ENCODE peak calls at places on chromosomes 6 and 20, in nine cellular contexts. Y, B, N, A, E, R, O, L and Q are unnamed samples.

GRCh38 chr20:51541189-51542032 is 1.1 kb downstream of the NFATC2 start:
- DNase-seq in Y (no peak), B (peak), N (peak), A (peak), E (no peak), R (peak), O (no peak), L (no peak), Q (peak)

GRCh38 chr6:107490568-107491058 is 696 bp downstream of the SOBP start:
- DNase-seq in Y (no peak), B (no peak), N (no peak), A (peak), E (no peak), R (no peak), O (no peak), L (no peak), Q (peak)

GRCh38 chr6:170114187-170114945 is 176.5 kb downstream of the DLL1 start:
- DNase-seq in Y (no peak), B (no peak), N (no peak), A (no peak), E (no peak), R (peak), O (no peak), L (no peak), Q (no peak)

GRCh38 chr6:136014454-136015421 is 163.2 kb downstream of the PDE7B start:
- DNase-seq in Y (no peak), B (no peak), N (no peak), A (no peak), E (peak), R (no peak), O (peak), L (no peak), Q (no peak)

GRCh38 chr6:119830494-119831295 is 481.1 kb upstream of the MAN1A1 start:
- DNase-seq in Y (no peak), B (peak), N (no peak), A (no peak), E (peak), R (no peak), O (no peak), L (no peak), Q (no peak)

GRCh38 chr6:57283096-57283495 is 34.3 kb upstream of the PRIM2 start:
- DNase-seq in Y (no peak), B (no peak), N (no peak), A (no peak), E (no peak), R (no peak), O (no peak), L (no peak), Q (no peak)

GRCh38 chr20:17872434-17872833 is 96.2 kb downstream of the SNX5 start:
- DNase-seq in Y (no peak), B (no peak), N (no peak), A (no peak), E (no peak), R (peak), O (no peak), L (no peak), Q (peak)

GRCh38 chr6:5094327-5094726 is 9.2 kb downstream of the PPP1R3G start:
- DNase-seq in Y (no peak), B (peak), N (no peak), A (no peak), E (peak), R (no peak), O (peak), L (no peak), Q (no peak)

GRCh38 chr20:31979713-31980426 is 11.9 kb downstream of the XKR7 start:
- DNase-seq in Y (no peak), B (no peak), N (no peak), A (no peak), E (peak), R (no peak), O (no peak), L (no peak), Q (no peak)

GRCh38 chr20:62476074-62476838 is 461 bp upstream of the GATA5 start:
- DNase-seq in Y (no peak), B (no peak), N (peak), A (peak), E (no peak), R (no peak), O (no peak), L (no peak), Q (no peak)

GRCh38 chr20:25057234-25058050 is 497 bp downstream of the ACSS1 start:
- DNase-seq in Y (no peak), B (no peak), N (peak), A (peak), E (peak), R (peak), O (no peak), L (no peak), Q (peak)

GRCh38 chr6:151661928-151662327 is 145.6 kb upstream of the ESR1 start:
- DNase-seq in Y (peak), B (no peak), N (peak), A (peak), E (peak), R (no peak), O (no peak), L (no peak), Q (no peak)
- TF ChIP-seq CTCF in Y (peak), B (no peak), N (peak), A (no peak), E (peak), R (no peak), O (peak), L (peak), Q (no peak)

DNA sequence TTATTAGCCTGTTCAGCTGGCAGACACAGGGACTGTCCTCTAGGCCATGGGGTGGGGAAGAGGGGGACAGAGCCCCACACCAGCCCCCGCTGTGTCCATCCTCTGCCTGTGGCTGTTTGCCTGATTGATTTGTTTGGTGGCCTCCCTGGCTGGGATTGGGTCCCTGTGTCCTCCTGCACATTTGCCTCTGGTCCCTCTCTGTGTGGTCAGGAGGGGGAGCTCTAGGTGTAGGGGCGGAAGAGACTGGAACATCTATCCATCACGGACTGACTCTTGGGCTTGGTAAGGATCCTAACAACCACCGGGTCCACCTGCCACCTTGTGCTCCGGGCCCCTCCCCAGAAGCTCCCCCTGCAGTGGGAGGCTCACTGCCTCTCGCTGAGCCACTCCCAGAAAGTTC is 38.4 kb upstream of the CCDC167 start:
- DNase-seq in Y (peak), B (no peak), N (no peak), A (peak), E (peak), R (no peak), O (no peak), L (no peak), Q (no peak)
- TF ChIP-seq CTCF in Y (peak), B (no peak), N (no peak), A (no peak), E (peak), R (no peak), O (peak), L (peak), Q (no peak)

GRCh38 chr6:115365783-115366182 is 694.9 kb downstream of the FRK start:
- DNase-seq in Y (no peak), B (no peak), N (no peak), A (no peak), E (no peak), R (no peak), O (no peak), L (no peak), Q (no peak)

DNA sequence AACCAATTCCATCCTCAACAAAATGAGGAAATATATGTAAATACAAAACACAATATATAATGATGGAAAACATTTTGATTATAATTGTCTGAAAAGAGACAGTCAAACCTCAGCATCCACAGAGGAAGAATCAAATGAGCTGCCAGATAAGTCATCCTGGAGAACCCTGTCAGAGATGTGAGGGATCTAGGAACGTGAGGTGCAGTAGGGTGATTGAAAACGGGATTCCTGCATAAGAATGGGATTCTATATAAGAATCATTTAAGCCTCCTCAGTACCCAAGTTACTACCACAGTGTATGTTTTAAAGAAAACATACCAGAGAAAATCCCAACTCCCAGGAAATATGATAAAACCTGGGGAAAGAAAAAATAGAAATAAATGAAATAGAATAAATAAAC is 690.5 kb downstream of the FRK start:
- DNase-seq in Y (no peak), B (no peak), N (no peak), A (no peak), E (no peak), R (no peak), O (no peak), L (no peak), Q (no peak)
- TF ChIP-seq CTCF in Y (no peak), B (no peak), N (no peak), A (no peak), E (no peak), R (no peak), O (no peak), L (no peak), Q (no peak)

DNA sequence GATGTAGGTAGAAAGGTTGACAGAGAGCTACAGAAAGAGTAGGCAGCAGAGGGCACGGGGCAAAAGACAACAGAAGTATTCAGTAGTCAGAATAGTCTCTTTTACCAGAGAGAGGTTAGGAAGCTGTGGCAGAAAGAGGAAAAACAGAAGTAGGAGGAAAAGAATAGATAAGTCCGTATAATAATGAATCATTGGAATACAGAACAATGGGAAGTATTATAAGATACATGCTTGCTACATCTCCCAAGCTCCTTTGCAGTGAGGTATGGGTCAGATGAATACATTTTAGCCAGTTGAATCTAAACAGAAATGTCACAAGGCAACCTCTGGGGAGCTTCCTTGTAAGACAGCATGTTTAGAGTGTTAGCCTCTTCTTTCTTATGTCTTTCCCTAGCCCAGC is 570.5 kb upstream of the CITED2 start:
- DNase-seq in Y (no peak), B (no peak), N (no peak), A (no peak), E (peak), R (no peak), O (no peak), L (no peak), Q (no peak)
- TF ChIP-seq CTCF in Y (no peak), B (no peak), N (no peak), A (no peak), E (no peak), R (no peak), O (no peak), L (no peak), Q (no peak)

GRCh38 chr6:85124472-85125428 is 325.1 kb upstream of the NT5E start:
- DNase-seq in Y (peak), B (no peak), N (no peak), A (no peak), E (no peak), R (no peak), O (no peak), L (no peak), Q (no peak)

GRCh38 chr6:85129881-85130280 is 320.0 kb upstream of the NT5E start:
- DNase-seq in Y (no peak), B (no peak), N (no peak), A (no peak), E (peak), R (no peak), O (no peak), L (no peak), Q (no peak)

GRCh38 chr6:85127179-85127498 is 322.7 kb upstream of the NT5E start:
- DNase-seq in Y (no peak), B (no peak), N (no peak), A (no peak), E (no peak), R (no peak), O (no peak), L (no peak), Q (no peak)

GRCh38 chr6:85127696-85128225 is 322.1 kb upstream of the NT5E start:
- DNase-seq in Y (no peak), B (no peak), N (no peak), A (no peak), E (no peak), R (no peak), O (no peak), L (no peak), Q (no peak)

DNA sequence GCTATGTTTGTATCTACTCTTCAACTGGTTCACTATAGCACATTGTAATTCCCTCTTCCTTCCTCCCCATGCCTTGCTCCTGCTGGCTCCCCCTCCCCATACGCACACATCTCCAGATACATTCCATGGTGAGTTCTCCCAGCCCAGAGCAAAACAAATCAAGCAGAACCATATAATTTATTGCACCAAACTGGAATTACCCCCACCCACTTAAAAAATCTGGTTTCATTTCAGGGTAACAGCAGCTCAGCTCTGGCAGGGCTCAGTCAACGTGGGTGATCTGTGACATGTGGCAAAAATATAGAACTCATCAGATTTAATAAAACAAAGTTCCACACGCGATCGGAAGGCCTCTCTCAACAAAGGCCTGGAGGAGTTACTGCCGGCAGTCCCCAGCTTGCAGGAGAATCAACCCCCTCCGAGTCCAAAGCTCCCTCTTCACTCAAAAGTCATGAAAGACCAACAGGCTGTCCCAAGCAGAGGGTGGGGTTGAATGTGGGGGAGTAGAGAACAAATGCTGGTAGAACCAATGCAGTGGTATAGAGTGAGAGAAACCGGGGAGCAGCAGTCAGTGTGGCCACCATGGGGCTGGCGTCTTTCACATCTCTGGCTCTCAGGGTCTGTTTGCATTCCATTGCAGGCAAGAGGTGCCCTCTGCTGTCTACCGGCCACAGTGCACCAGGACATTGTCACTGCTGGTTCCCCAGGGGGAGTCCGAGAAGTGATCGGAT is 323.3 kb upstream of the NT5E start:
- DNase-seq in Y (peak), B (peak), N (peak), A (peak), E (peak), R (peak), O (no peak), L (no peak), Q (peak)
- TF ChIP-seq CTCF in Y (peak), B (no peak), N (peak), A (peak), E (peak), R (peak), O (peak), L (peak), Q (peak)

DNA sequence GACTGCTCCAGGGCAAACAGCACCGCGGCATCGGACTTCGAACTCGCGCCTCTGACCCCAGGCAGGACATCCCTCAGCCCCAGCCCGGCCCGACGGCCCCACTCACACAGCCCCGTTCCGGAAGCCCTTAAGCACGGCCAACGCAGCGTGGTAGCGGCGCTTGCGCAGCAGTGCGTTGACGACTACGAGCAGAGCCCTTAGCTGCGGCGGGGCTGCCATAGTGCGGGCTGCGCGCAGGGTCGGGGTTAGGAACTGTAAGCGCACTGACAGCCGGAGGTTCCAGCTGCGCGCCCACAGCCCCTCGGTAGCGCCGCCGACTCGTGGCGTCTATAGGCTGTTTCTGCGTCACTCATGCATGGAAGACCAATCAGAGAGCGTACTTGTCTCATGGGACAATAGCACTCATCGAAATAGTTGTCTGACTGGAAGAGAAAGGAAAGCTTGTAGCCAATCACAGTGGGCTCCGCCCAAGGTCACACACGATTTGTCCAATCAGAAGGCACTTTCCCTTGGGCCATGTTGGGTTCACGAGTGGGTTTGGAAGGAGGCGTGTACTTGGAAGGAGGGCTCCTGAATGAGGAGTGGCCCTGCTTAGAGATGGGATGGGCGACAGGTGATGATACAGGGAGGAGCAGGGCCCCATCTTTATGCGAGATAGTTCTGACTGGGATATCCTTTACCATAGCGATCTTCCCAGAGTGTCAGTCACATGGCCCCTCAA is at the start of gene PXMP4:
- DNase-seq in Y (peak), B (peak), N (peak), A (peak), E (no peak), R (peak), O (peak), L (no peak), Q (peak)
- TF ChIP-seq CTCF in Y (no peak), B (no peak), N (no peak), A (no peak), E (no peak), R (no peak), O (no peak), L (no peak), Q (no peak)